ENCODE peak calls at places on chromosomes 7 and 10, in nine cellular contexts. K is CMK, H is T-helper 9 cell, A is iris pigment epithelial cell, U is epithelial cell of prostate, M is amniotic stem cell, B is aorta, T is lower lobe of right lung, I is HEK293T. Y is an unnamed sample.

GRCh38 chr7:151405588-151405987 is 4.2 kb downstream of the WDR86 start:
- DNase-seq in A (no peak), B (no peak), I (no peak), K (no peak), H (no peak), U (no peak), T (no peak), M (no peak), Y (no peak)

GRCh38 chr10:11691319-11691755 is 50.8 kb upstream of the ECHDC3 start:
- DNase-seq in A (no peak), T (no peak), M (no peak), H (no peak), U (no peak), K (no peak), I (no peak), B (peak; percentile 66), Y (no peak)

GRCh38 chr7:38025815-38026214 is 105.4 kb downstream of the EPDR1 start:
- DNase-seq in T (no peak), A (no peak), B (no peak), I (no peak), K (no peak), M (no peak), H (no peak), U (no peak), Y (no peak)

GRCh38 chr10:42850931-42851330 is 68.3 kb downstream of the BMS1 start:
- DNase-seq in U (peak; percentile 96), K (no peak), M (no peak), B (no peak), H (no peak), A (peak; percentile 21), I (no peak), T (no peak), Y (no peak)

GRCh38 chr10:5442056-5442989 is 30.0 kb downstream of the NET1 start:
- DNase-seq in K (no peak), M (no peak), I (no peak), T (no peak), U (no peak), B (no peak), A (peak; percentile 43), H (no peak), Y (peak; percentile 64)

GRCh38 chr7:157370761-157371160 is 34.0 kb downstream of the DNAJB6 start:
- DNase-seq in U (no peak), A (no peak), I (no peak), K (no peak), H (no peak), M (no peak), B (no peak), T (no peak), Y (no peak)

GRCh38 chr10:91146146-91146545 is 74.3 kb upstream of the PCGF5 start:
- DNase-seq in A (peak; percentile 5), I (no peak), K (no peak), U (no peak), H (no peak), T (no peak), M (no peak), B (no peak), Y (no peak)

GRCh38 chr7:8261711-8262695 is at the start of gene ICA1:
- DNase-seq in I (peak; percentile 77), A (peak; percentile 14), M (no peak), H (no peak), K (peak; percentile 27), T (peak; percentile 80), B (peak; percentile 75), U (no peak), Y (peak; percentile 77)

GRCh38 chr10:23158370-23158769 is 33.7 kb upstream of the PTF1A start:
- DNase-seq in T (no peak), M (no peak), A (peak; percentile 56), K (peak; percentile 29), H (peak; percentile 4), B (no peak), U (no peak), I (peak; percentile 71), Y (peak; percentile 73)

GRCh38 chr10:100670828-100671479 is 74.4 kb upstream of the PAX2 start:
- DNase-seq in T (peak; percentile 55), B (no peak), H (peak; percentile 63), U (no peak), A (no peak), K (no peak), I (peak; percentile 89), M (no peak), Y (peak; percentile 33)

GRCh38 chr7:116525298-116525912 is 569 bp downstream of the CAV1 start:
- DNase-seq in H (peak; percentile 1), B (peak; percentile 60), A (no peak), T (peak; percentile 79), I (peak; percentile 37), K (no peak), U (no peak), M (no peak), Y (peak; percentile 59)

GRCh38 chr7:144454256-144455039 is 51.0 kb upstream of the NOBOX start:
- DNase-seq in M (no peak), I (no peak), H (no peak), K (no peak), T (no peak), B (no peak), A (peak; percentile 14), U (no peak), Y (peak; percentile 18)

GRCh38 chr10:72069751-72070501 is 18.4 kb downstream of the SPOCK2 start:
- DNase-seq in U (no peak), B (peak; percentile 33), I (peak; percentile 56), A (no peak), T (peak; percentile 31), K (peak; percentile 41), H (no peak), M (no peak), Y (no peak)

GRCh38 chr7:98240961-98241673 is 10.9 kb downstream of the TECPR1 start:
- DNase-seq in H (no peak), T (no peak), A (peak; percentile 46), U (no peak), M (no peak), I (peak; percentile 76), K (no peak), B (peak; percentile 55), Y (peak; percentile 69)

GRCh38 chr7:116610210-116610609 is 61.8 kb upstream of the MET start:
- DNase-seq in I (no peak), K (no peak), T (no peak), H (no peak), A (peak; percentile 93), U (no peak), M (no peak), B (no peak), Y (peak; percentile 23)

GRCh38 chr7:123682690-123683089 is 27.0 kb downstream of the LMOD2 start:
- DNase-seq in I (peak; percentile 26), M (peak; percentile 47), H (no peak), U (no peak), T (no peak), A (peak; percentile 78), K (no peak), B (no peak), Y (peak; percentile 75)

GRCh38 chr7:151399305-151399601 is 10.6 kb downstream of the WDR86 start:
- DNase-seq in T (peak; percentile 13), M (no peak), H (no peak), A (no peak), K (no peak), I (no peak), U (no peak), B (no peak), Y (no peak)

GRCh38 chr7:135774284-135774683 is 25.7 kb upstream of the FAM180A start:
- DNase-seq in T (no peak), M (no peak), H (no peak), A (peak; percentile 82), B (no peak), U (peak; percentile 84), K (no peak), I (no peak), Y (peak; percentile 87)

GRCh38 chr7:113606325-113606724 is 312.5 kb downstream of the PPP1R3A start:
- DNase-seq in T (no peak), K (no peak), A (peak; percentile 10), H (no peak), B (no peak), M (no peak), I (no peak), U (no peak), Y (no peak)

GRCh38 chr10:124537891-124538290 is 76.3 kb downstream of the LHPP start:
- DNase-seq in K (no peak), A (no peak), T (no peak), I (no peak), U (no peak), H (no peak), B (no peak), M (no peak), Y (no peak)

GRCh38 chr7:18572885-18573284 is 77.3 kb downstream of the HDAC9 start:
- DNase-seq in I (no peak), B (no peak), U (no peak), M (no peak), T (no peak), K (no peak), H (no peak), A (no peak), Y (no peak)

GRCh38 chr10:87664276-87664687 is 4.6 kb downstream of the PAPSS2 start:
- DNase-seq in U (no peak), B (no peak), I (no peak), K (no peak), T (no peak), A (no peak), H (no peak), M (no peak), Y (no peak)

GRCh38 chr7:116293633-116294032 is 83.3 kb downstream of the TES start:
- DNase-seq in T (no peak), U (no peak), A (no peak), I (no peak), H (no peak), B (no peak), K (no peak), M (no peak), Y (no peak)

GRCh38 chr7:128876978-128877755 is 14.5 kb downstream of the ATP6V1F start:
- DNase-seq in U (no peak), A (no peak), H (no peak), T (peak; percentile 43), B (no peak), K (no peak), M (no peak), I (no peak), Y (no peak)

GRCh38 chr7:33195264-33195663 is 65.9 kb downstream of the BBS9 start:
- DNase-seq in I (no peak), K (no peak), T (no peak), M (no peak), B (no peak), A (peak; percentile 96), U (peak; percentile 46), H (no peak), Y (peak; percentile 41)

GRCh38 chr10:84308481-84309304 is 19.7 kb upstream of the CCSER2 start:
- DNase-seq in K (peak; percentile 62), M (no peak), B (peak; percentile 65), I (no peak), A (peak; percentile 89), T (peak; percentile 55), U (no peak), H (no peak), Y (peak; percentile 89)

GRCh38 chr7:1946025-1946424 is 275.9 kb downstream of the ELFN1 start:
- DNase-seq in B (peak; percentile 23), T (peak; percentile 28), I (no peak), K (no peak), U (no peak), H (no peak), A (no peak), M (no peak), Y (no peak)

GRCh38 chr7:99368750-99369389 is 5.7 kb upstream of the ARPC1B start:
- DNase-seq in T (peak; percentile 47), K (no peak), A (no peak), B (no peak), M (no peak), U (no peak), I (no peak), H (no peak), Y (peak; percentile 56)

GRCh38 chr10:124598196-124598595 is 136.6 kb downstream of the LHPP start:
- DNase-seq in T (no peak), K (no peak), B (no peak), H (no peak), U (no peak), I (no peak), M (no peak), A (no peak), Y (no peak)

GRCh38 chr7:105779856-105780815 is 96.3 kb downstream of the ATXN7L1 start:
- DNase-seq in B (no peak), U (no peak), A (no peak), T (no peak), K (no peak), H (no peak), I (no peak), M (no peak), Y (no peak)

GRCh38 chr7:112069879-112070321 is 136.3 kb downstream of the DOCK4 start:
- DNase-seq in K (no peak), B (no peak), I (no peak), A (peak; percentile 56), U (no peak), T (no peak), M (no peak), H (no peak), Y (no peak)